ENCODE peak calls at places on chromosome 2, in nine cellular contexts. One of them, this sample, is unnamed.

GRCh38 chr2:199471443-199472057 is 13.8 kb upstream of the SATB2 start:
- DNase-seq in A549: no peak
- DNase-seq in HFF-Myc: no peak
- DNase-seq in esophagus squamous epithelium: no peak
- DNase-seq in tibial artery: no peak
- DNase-seq in neural crest cell: peak
- DNase-seq in WTC11: peak
- DNase-seq in left ventricle myocardium inferior: peak
- DNase-seq in AG09309: no peak
- DNase-seq in this sample: peak

GRCh38 chr2:990970-991369 is 40.3 kb downstream of the SNTG2 start:
- DNase-seq in neural crest cell: no peak
- DNase-seq in A549: no peak
- DNase-seq in tibial artery: no peak
- DNase-seq in esophagus squamous epithelium: no peak
- DNase-seq in AG09309: no peak
- DNase-seq in WTC11: no peak
- DNase-seq in left ventricle myocardium inferior: no peak
- DNase-seq in HFF-Myc: no peak
- DNase-seq in this sample: no peak

GRCh38 chr2:42140501-42140900 is 28.7 kb upstream of the EML4 start:
- DNase-seq in esophagus squamous epithelium: no peak
- DNase-seq in WTC11: no peak
- DNase-seq in HFF-Myc: no peak
- DNase-seq in tibial artery: no peak
- DNase-seq in neural crest cell: no peak
- DNase-seq in AG09309: no peak
- DNase-seq in left ventricle myocardium inferior: no peak
- DNase-seq in A549: no peak
- DNase-seq in this sample: no peak

GRCh38 chr2:201502713-201503112 is 51.2 kb downstream of the STRADB start:
- DNase-seq in tibial artery: no peak
- DNase-seq in AG09309: no peak
- DNase-seq in left ventricle myocardium inferior: no peak
- DNase-seq in neural crest cell: no peak
- DNase-seq in WTC11: no peak
- DNase-seq in A549: no peak
- DNase-seq in esophagus squamous epithelium: no peak
- DNase-seq in HFF-Myc: no peak
- DNase-seq in this sample: no peak

GRCh38 chr2:88601302-88601701 is 26.0 kb downstream of the EIF2AK3 start:
- DNase-seq in esophagus squamous epithelium: no peak
- DNase-seq in neural crest cell: no peak
- DNase-seq in HFF-Myc: no peak
- DNase-seq in WTC11: no peak
- DNase-seq in tibial artery: no peak
- DNase-seq in AG09309: no peak
- DNase-seq in left ventricle myocardium inferior: no peak
- DNase-seq in A549: no peak
- DNase-seq in this sample: no peak

GRCh38 chr2:36380624-36381481 is 25.3 kb downstream of the CRIM1 start:
- DNase-seq in WTC11: peak
- DNase-seq in AG09309: no peak
- DNase-seq in neural crest cell: no peak
- DNase-seq in esophagus squamous epithelium: no peak
- DNase-seq in A549: peak
- DNase-seq in HFF-Myc: no peak
- DNase-seq in tibial artery: peak
- DNase-seq in left ventricle myocardium inferior: peak
- DNase-seq in this sample: no peak

GRCh38 chr2:223969856-223970255 is 12.6 kb downstream of the MRPL44 start:
- DNase-seq in tibial artery: no peak
- DNase-seq in AG09309: no peak
- DNase-seq in A549: no peak
- DNase-seq in HFF-Myc: no peak
- DNase-seq in neural crest cell: no peak
- DNase-seq in left ventricle myocardium inferior: no peak
- DNase-seq in esophagus squamous epithelium: no peak
- DNase-seq in WTC11: no peak
- DNase-seq in this sample: no peak

GRCh38 chr2:20990446-20990988 is 53.4 kb downstream of the APOB start:
- DNase-seq in esophagus squamous epithelium: no peak
- DNase-seq in A549: no peak
- DNase-seq in left ventricle myocardium inferior: no peak
- DNase-seq in WTC11: no peak
- DNase-seq in HFF-Myc: no peak
- DNase-seq in neural crest cell: no peak
- DNase-seq in AG09309: no peak
- DNase-seq in tibial artery: no peak
- DNase-seq in this sample: no peak

GRCh38 chr2:205998601-205999000 is 87.4 kb downstream of the INO80D start:
- DNase-seq in WTC11: no peak
- DNase-seq in esophagus squamous epithelium: no peak
- DNase-seq in A549: no peak
- DNase-seq in tibial artery: no peak
- DNase-seq in AG09309: no peak
- DNase-seq in neural crest cell: no peak
- DNase-seq in HFF-Myc: no peak
- DNase-seq in left ventricle myocardium inferior: no peak
- DNase-seq in this sample: no peak

GRCh38 chr2:205990104-205990503 is 95.9 kb downstream of the INO80D start:
- DNase-seq in tibial artery: no peak
- DNase-seq in A549: no peak
- DNase-seq in AG09309: no peak
- DNase-seq in HFF-Myc: no peak
- DNase-seq in left ventricle myocardium inferior: no peak
- DNase-seq in neural crest cell: no peak
- DNase-seq in esophagus squamous epithelium: no peak
- DNase-seq in WTC11: no peak
- DNase-seq in this sample: no peak

GRCh38 chr2:205996156-205996555 is 89.8 kb downstream of the INO80D start:
- DNase-seq in A549: no peak
- DNase-seq in AG09309: no peak
- DNase-seq in WTC11: no peak
- DNase-seq in HFF-Myc: no peak
- DNase-seq in esophagus squamous epithelium: no peak
- DNase-seq in tibial artery: no peak
- DNase-seq in neural crest cell: no peak
- DNase-seq in left ventricle myocardium inferior: no peak
- DNase-seq in this sample: no peak

GRCh38 chr2:205994344-205994743 is 91.6 kb downstream of the INO80D start:
- DNase-seq in tibial artery: no peak
- DNase-seq in esophagus squamous epithelium: no peak
- DNase-seq in WTC11: no peak
- DNase-seq in neural crest cell: no peak
- DNase-seq in HFF-Myc: no peak
- DNase-seq in A549: no peak
- DNase-seq in AG09309: no peak
- DNase-seq in left ventricle myocardium inferior: no peak
- DNase-seq in this sample: no peak

DNA sequence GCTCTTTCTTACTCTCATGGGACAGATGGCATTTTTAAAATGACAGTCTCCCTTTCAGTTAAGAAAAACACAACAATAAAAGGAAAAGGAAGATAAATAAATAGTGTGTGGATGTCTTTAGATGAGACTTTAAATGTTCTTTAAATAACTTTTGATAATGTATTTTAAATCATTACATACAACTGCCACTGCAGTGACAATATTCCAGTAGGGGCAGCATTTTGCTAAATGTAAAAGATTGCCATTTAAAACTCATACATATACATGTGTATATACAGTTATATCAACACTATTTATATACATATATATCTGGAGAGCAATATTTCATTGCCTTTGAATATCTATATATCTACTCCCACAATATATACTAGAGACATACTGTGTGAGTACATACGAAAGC is 90.7 kb downstream of the INO80D start:
- DNase-seq in A549: no peak
- DNase-seq in esophagus squamous epithelium: no peak
- DNase-seq in HFF-Myc: no peak
- DNase-seq in AG09309: no peak
- DNase-seq in WTC11: no peak
- DNase-seq in left ventricle myocardium inferior: no peak
- DNase-seq in neural crest cell: no peak
- DNase-seq in tibial artery: no peak
- DNase-seq in this sample: no peak
- TF ChIP-seq CTCF in A549: peak
- TF ChIP-seq CTCF in esophagus squamous epithelium: no peak
- TF ChIP-seq CTCF in HFF-Myc: no peak
- TF ChIP-seq CTCF in AG09309: no peak
- TF ChIP-seq CTCF in WTC11: no peak
- TF ChIP-seq CTCF in left ventricle myocardium inferior: no peak
- TF ChIP-seq CTCF in neural crest cell: peak
- TF ChIP-seq CTCF in tibial artery: no peak
- TF ChIP-seq CTCF in this sample: peak

GRCh38 chr2:29322011-29322410 is 206.8 kb downstream of the CLIP4 start:
- DNase-seq in tibial artery: peak
- DNase-seq in left ventricle myocardium inferior: no peak
- DNase-seq in esophagus squamous epithelium: no peak
- DNase-seq in AG09309: no peak
- DNase-seq in HFF-Myc: no peak
- DNase-seq in A549: no peak
- DNase-seq in WTC11: no peak
- DNase-seq in neural crest cell: no peak
- DNase-seq in this sample: no peak

GRCh38 chr2:29317801-29318485 is 202.7 kb downstream of the CLIP4 start:
- DNase-seq in neural crest cell: no peak
- DNase-seq in A549: no peak
- DNase-seq in WTC11: no peak
- DNase-seq in esophagus squamous epithelium: no peak
- DNase-seq in tibial artery: peak
- DNase-seq in left ventricle myocardium inferior: no peak
- DNase-seq in AG09309: no peak
- DNase-seq in HFF-Myc: no peak
- DNase-seq in this sample: no peak

GRCh38 chr2:29314816-29315571 is 199.8 kb downstream of the CLIP4 start:
- DNase-seq in WTC11: peak
- DNase-seq in HFF-Myc: no peak
- DNase-seq in left ventricle myocardium inferior: no peak
- DNase-seq in esophagus squamous epithelium: no peak
- DNase-seq in neural crest cell: peak
- DNase-seq in AG09309: no peak
- DNase-seq in A549: no peak
- DNase-seq in tibial artery: peak
- DNase-seq in this sample: no peak

GRCh38 chr2:29311458-29311857 is 196.2 kb downstream of the CLIP4 start:
- DNase-seq in tibial artery: no peak
- DNase-seq in neural crest cell: no peak
- DNase-seq in HFF-Myc: no peak
- DNase-seq in left ventricle myocardium inferior: no peak
- DNase-seq in A549: no peak
- DNase-seq in esophagus squamous epithelium: no peak
- DNase-seq in AG09309: no peak
- DNase-seq in WTC11: no peak
- DNase-seq in this sample: no peak

DNA sequence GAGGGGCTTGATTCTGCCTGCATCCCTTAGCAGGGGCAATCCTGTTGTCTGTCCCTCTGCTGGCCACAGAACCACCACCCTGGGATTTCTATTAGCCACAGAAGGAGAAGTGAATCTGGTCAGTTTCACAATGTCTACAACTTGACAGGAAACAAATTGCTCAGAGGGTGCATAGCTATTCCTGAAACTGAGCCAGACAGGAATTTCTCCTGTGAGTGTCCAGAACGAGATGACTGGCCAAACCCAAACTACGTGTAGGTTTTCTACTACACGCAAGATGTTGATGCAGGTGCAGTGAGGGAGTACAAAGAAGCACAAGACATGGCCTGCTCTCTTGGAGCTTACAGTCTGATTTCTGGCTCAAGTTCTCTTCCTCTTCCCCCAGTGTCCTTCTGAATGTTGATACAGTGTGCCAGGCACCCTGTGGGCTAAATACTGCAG is 201.9 kb downstream of the CLIP4 start:
- DNase-seq in esophagus squamous epithelium: no peak
- DNase-seq in HFF-Myc: no peak
- DNase-seq in tibial artery: peak
- DNase-seq in WTC11: no peak
- DNase-seq in left ventricle myocardium inferior: no peak
- DNase-seq in neural crest cell: no peak
- DNase-seq in A549: no peak
- DNase-seq in AG09309: peak
- DNase-seq in this sample: no peak
- TF ChIP-seq CTCF in esophagus squamous epithelium: no peak
- TF ChIP-seq CTCF in HFF-Myc: no peak
- TF ChIP-seq CTCF in tibial artery: no peak
- TF ChIP-seq CTCF in WTC11: no peak
- TF ChIP-seq CTCF in left ventricle myocardium inferior: no peak
- TF ChIP-seq CTCF in neural crest cell: no peak
- TF ChIP-seq CTCF in A549: no peak
- TF ChIP-seq CTCF in AG09309: peak
- TF ChIP-seq CTCF in this sample: no peak

GRCh38 chr2:226795281-226796011 is 4.2 kb downstream of the IRS1 start:
- DNase-seq in esophagus squamous epithelium: no peak
- DNase-seq in WTC11: no peak
- DNase-seq in tibial artery: peak
- DNase-seq in HFF-Myc: no peak
- DNase-seq in neural crest cell: no peak
- DNase-seq in left ventricle myocardium inferior: no peak
- DNase-seq in AG09309: no peak
- DNase-seq in A549: no peak
- DNase-seq in this sample: no peak

GRCh38 chr2:226797289-226797988 is 2.2 kb downstream of the IRS1 start:
- DNase-seq in neural crest cell: no peak
- DNase-seq in A549: no peak
- DNase-seq in HFF-Myc: no peak
- DNase-seq in esophagus squamous epithelium: no peak
- DNase-seq in AG09309: no peak
- DNase-seq in left ventricle myocardium inferior: peak
- DNase-seq in WTC11: peak
- DNase-seq in tibial artery: peak
- DNase-seq in this sample: peak

GRCh38 chr2:226797989-226798421 is 1.6 kb downstream of the IRS1 start:
- DNase-seq in esophagus squamous epithelium: no peak
- DNase-seq in left ventricle myocardium inferior: peak
- DNase-seq in AG09309: no peak
- DNase-seq in tibial artery: no peak
- DNase-seq in HFF-Myc: no peak
- DNase-seq in WTC11: peak
- DNase-seq in neural crest cell: no peak
- DNase-seq in A549: no peak
- DNase-seq in this sample: no peak

GRCh38 chr2:226796012-226796839 is 3.4 kb downstream of the IRS1 start:
- DNase-seq in left ventricle myocardium inferior: peak
- DNase-seq in esophagus squamous epithelium: no peak
- DNase-seq in tibial artery: no peak
- DNase-seq in WTC11: no peak
- DNase-seq in HFF-Myc: no peak
- DNase-seq in neural crest cell: no peak
- DNase-seq in AG09309: no peak
- DNase-seq in A549: no peak
- DNase-seq in this sample: no peak

DNA sequence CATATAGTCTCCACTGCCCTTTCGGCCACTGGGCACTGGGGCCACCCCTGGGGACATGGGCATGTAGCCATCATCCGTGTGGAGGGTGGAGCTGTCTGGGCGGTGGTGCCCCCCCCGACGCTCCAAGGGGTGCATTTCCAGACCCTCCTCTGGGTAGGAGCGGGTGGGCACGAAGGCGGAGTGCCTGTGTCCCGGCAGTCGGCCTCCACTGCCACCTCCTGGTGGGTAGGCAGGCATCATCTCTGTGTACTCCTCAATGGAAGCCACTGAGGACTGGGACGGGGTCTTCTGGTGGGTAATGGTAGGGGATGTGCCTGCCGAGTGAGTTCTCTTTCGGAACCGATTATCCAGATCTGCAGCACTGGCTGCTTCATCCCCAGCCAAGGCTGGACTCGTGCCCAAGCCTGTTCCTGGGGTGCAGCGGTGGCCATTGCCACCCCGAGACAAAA is 2.8 kb downstream of the IRS1 start:
- DNase-seq in neural crest cell: no peak
- DNase-seq in HFF-Myc: no peak
- DNase-seq in AG09309: no peak
- DNase-seq in A549: no peak
- DNase-seq in WTC11: peak
- DNase-seq in left ventricle myocardium inferior: peak
- DNase-seq in esophagus squamous epithelium: no peak
- DNase-seq in tibial artery: peak
- DNase-seq in this sample: peak
- TF ChIP-seq CTCF in neural crest cell: peak
- TF ChIP-seq CTCF in HFF-Myc: peak
- TF ChIP-seq CTCF in AG09309: peak
- TF ChIP-seq CTCF in A549: peak
- TF ChIP-seq CTCF in WTC11: no peak
- TF ChIP-seq CTCF in left ventricle myocardium inferior: peak
- TF ChIP-seq CTCF in esophagus squamous epithelium: no peak
- TF ChIP-seq CTCF in tibial artery: peak
- TF ChIP-seq CTCF in this sample: peak

DNA sequence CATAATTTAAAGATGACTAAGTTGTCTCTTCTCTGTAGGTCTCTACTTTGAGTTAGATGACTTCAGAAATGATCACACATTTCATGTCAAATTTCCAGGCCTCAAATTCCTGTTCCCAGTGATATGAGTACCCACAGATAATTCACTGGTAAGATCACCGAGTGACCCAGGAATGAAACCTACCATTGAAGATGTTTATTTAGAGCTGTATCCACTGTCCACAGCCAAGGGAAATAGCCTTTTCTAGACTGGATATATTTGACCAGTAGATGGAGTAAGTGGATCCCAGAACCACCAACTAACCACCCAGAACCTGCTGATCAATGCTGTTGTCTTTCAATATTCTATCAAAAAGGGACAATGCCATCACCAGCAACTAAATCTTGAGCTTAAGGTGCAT is 238.8 kb downstream of the SLC8A1 start:
- DNase-seq in tibial artery: no peak
- DNase-seq in HFF-Myc: no peak
- DNase-seq in esophagus squamous epithelium: no peak
- DNase-seq in neural crest cell: no peak
- DNase-seq in A549: no peak
- DNase-seq in AG09309: no peak
- DNase-seq in left ventricle myocardium inferior: no peak
- DNase-seq in WTC11: no peak
- DNase-seq in this sample: no peak
- TF ChIP-seq CTCF in tibial artery: peak
- TF ChIP-seq CTCF in HFF-Myc: peak
- TF ChIP-seq CTCF in esophagus squamous epithelium: no peak
- TF ChIP-seq CTCF in neural crest cell: peak
- TF ChIP-seq CTCF in A549: peak
- TF ChIP-seq CTCF in AG09309: peak
- TF ChIP-seq CTCF in left ventricle myocardium inferior: peak
- TF ChIP-seq CTCF in WTC11: no peak
- TF ChIP-seq CTCF in this sample: peak